ENCODE peak calls at places on chromosomes 1 and 21, in four cellular contexts. X is CD8-positive, alpha-beta memory T cell; M is germinal center; N is stimulated activated effector memory CD8-positive, alpha-beta T cell treated with anti-CD3 and anti-CD28 coated beads, Interleukin-12 subunit alpha, Interleukin-12 subunit beta, amount 100 ng/mL, for 72 hours. E is an unnamed sample.

GRCh38 chr1:9181990-9182783 is 52.4 kb upstream of the H6PD start:
- DNase-seq in X (no peak), M (no peak), N (no peak), E (no peak)

GRCh38 chr1:239912471-239912870 is 179.2 kb upstream of the FMN2 start:
- DNase-seq in X (no peak), M (no peak), N (no peak), E (no peak)

GRCh38 chr1:19273106-19273843 is 15.3 kb downstream of the AKR7A3 start:
- DNase-seq in X (no peak), M (no peak), N (no peak), E (no peak)

GRCh38 chr1:40636777-40637176 is 28.7 kb downstream of the RIMS3 start:
- DNase-seq in X (no peak), M (no peak), N (no peak), E (no peak)

GRCh38 chr1:160549665-160550006 is 26.6 kb upstream of the SLAMF6 start:
- DNase-seq in X (no peak), M (no peak), N (no peak), E (no peak)

GRCh38 chr1:13587256-13588030 is 3.8 kb downstream of the PDPN start:
- DNase-seq in X (no peak), M (no peak), N (no peak), E (no peak)

GRCh38 chr1:59204001-59204400 is 92.9 kb upstream of the FGGY start:
- DNase-seq in X (no peak), M (no peak), N (no peak), E (no peak)

GRCh38 chr1:18836654-18837053 is 22.8 kb downstream of the TAS1R2 start:
- DNase-seq in X (no peak), M (peak), N (no peak), E (no peak)

GRCh38 chr1:91278754-91279153 is 125.9 kb downstream of the HFM1 start:
- DNase-seq in X (no peak), M (no peak), N (no peak), E (no peak)

GRCh38 chr1:5873556-5873955 is 118.7 kb downstream of the NPHP4 start:
- DNase-seq in X (no peak), M (no peak), N (no peak), E (no peak)

GRCh38 chr1:40316595-40317393 is at the start of gene COL9A2:
- DNase-seq in X (peak), M (peak), N (peak), E (no peak)

GRCh38 chr1:183416850-183417690 is 1.1 kb downstream of the NMNAT2 start:
- DNase-seq in X (peak), M (peak), N (peak), E (peak)

GRCh38 chr1:203691454-203691853 is 64.8 kb downstream of the ATP2B4 start:
- DNase-seq in X (no peak), M (no peak), N (no peak), E (no peak)

GRCh38 chr1:248924696-248925532 is 18.9 kb downstream of the PGBD2 start:
- DNase-seq in X (peak), M (peak), N (peak), E (peak)

GRCh38 chr1:115714572-115715141 is 53.9 kb downstream of the CASQ2 start:
- DNase-seq in X (no peak), M (no peak), N (no peak), E (no peak)

GRCh38 chr1:66295821-66296220 is 238.1 kb upstream of the SGIP1 start:
- DNase-seq in X (no peak), M (no peak), N (no peak), E (no peak)

GRCh38 chr21:30044447-30045064 is 104.8 kb upstream of the GRIK1 start:
- DNase-seq in X (no peak), M (no peak), N (no peak), E (no peak)

GRCh38 chr1:89516055-89516454 is 8.6 kb upstream of the LRRC8B start:
- DNase-seq in X (no peak), M (no peak), N (no peak), E (no peak)

GRCh38 chr1:174217248-174217647 is 57.9 kb downstream of the RABGAP1L start:
- DNase-seq in X (no peak), M (no peak), N (no peak), E (no peak)

GRCh38 chr1:31421404-31422040 is 8.5 kb downstream of the SERINC2 start:
- DNase-seq in X (no peak), M (no peak), N (no peak), E (no peak)

GRCh38 chr1:235741294-235741693 is 91.7 kb upstream of the GNG4 start:
- DNase-seq in X (no peak), M (no peak), N (no peak), E (no peak)

GRCh38 chr1:85361106-85361505 is 84.7 kb upstream of the BCL10 start:
- DNase-seq in X (no peak), M (no peak), N (no peak), E (no peak)

GRCh38 chr1:54490361-54491248 is 57.4 kb upstream of the ACOT11 start:
- DNase-seq in X (no peak), M (no peak), N (no peak), E (no peak)

GRCh38 chr1:172903581-172904220 is 147.0 kb downstream of the TNFSF18 start:
- DNase-seq in X (no peak), M (no peak), N (no peak), E (no peak)

GRCh38 chr1:200973937-200974657 is 49.4 kb downstream of the KIF21B start:
- DNase-seq in X (no peak), M (no peak), N (no peak), E (no peak)

GRCh38 chr1:153292740-153293479 is 19.8 kb downstream of the PGLYRP3 start:
- DNase-seq in X (no peak), M (no peak), N (no peak), E (no peak)

GRCh38 chr1:97190326-97190725 is 468.7 kb downstream of the PTBP2 start:
- DNase-seq in X (no peak), M (no peak), N (no peak), E (no peak)